ENCODE peak calls at places on chromosomes 7 and 10, in four cellular contexts. M is A549, F is HepG2, A is GM12878. Y is an unnamed sample.

GRCh38 chr10:132399117-132400035 is 2.4 kb downstream of the PWWP2B start:
- DNase-seq in M (no peak), F (no peak), A (no peak), Y (no peak)

GRCh38 chr10:133383551-133383950 is 4.5 kb downstream of the PAOX start:
- DNase-seq in M (no peak), F (no peak), A (no peak), Y (no peak)

GRCh38 chr10:987635-987905 is 664 bp upstream of the GTPBP4 start:
- DNase-seq in M (no peak), F (no peak), A (no peak), Y (no peak)

GRCh38 chr10:109974509-109975191 is 33.1 kb upstream of the ADD3 start:
- DNase-seq in M (peak; percentile 68), F (peak; percentile 93), A (no peak), Y (peak; percentile 54)

GRCh38 chr10:114498413-114499111 is 94.3 kb upstream of the AFAP1L2 start:
- DNase-seq in M (no peak), F (no peak), A (peak; percentile 59), Y (no peak)

GRCh38 chr10:111128331-111129167 is 51.7 kb downstream of the ADRA2A start:
- DNase-seq in M (peak; percentile 61), F (no peak), A (no peak), Y (no peak)

GRCh38 chr10:6669269-6669859 is 89.3 kb upstream of the PRKCQ start:
- DNase-seq in M (peak; percentile 72), F (peak; percentile 14), A (no peak), Y (peak; percentile 28)

GRCh38 chr7:82049442-82049841 is 279.6 kb upstream of the HGF start:
- DNase-seq in M (peak; percentile 98), F (no peak), A (peak; percentile 23), Y (peak; percentile 33)

GRCh38 chr10:810351-810846 is 120.9 kb upstream of the DIP2C start:
- DNase-seq in M (no peak), F (no peak), A (no peak), Y (peak; percentile 71)

GRCh38 chr7:153247926-153248325 is 488.4 kb downstream of the ACTR3B start:
- DNase-seq in M (no peak), F (no peak), A (no peak), Y (no peak)

GRCh38 chr10:132687893-132688579 is 97.9 kb downstream of the NKX6-2 start:
- DNase-seq in M (no peak), F (no peak), A (no peak), Y (no peak)

GRCh38 chr7:114051871-114052324 is 133.1 kb upstream of the PPP1R3A start:
- DNase-seq in M (no peak), F (no peak), A (peak; percentile 9), Y (no peak)

GRCh38 chr10:10520391-10521385 is 497.0 kb upstream of the CELF2 start:
- DNase-seq in M (no peak), F (no peak), A (peak; percentile 24), Y (no peak)

GRCh38 chr10:48568131-48568530 is 36.7 kb downstream of the ARHGAP22 start:
- DNase-seq in M (no peak), F (no peak), A (no peak), Y (no peak)
- TF ChIP-seq PBX3 in M (no peak), F (no peak), A (no peak), Y (no peak)

GRCh38 chr10:90779573-90779972 is 78.3 kb downstream of the HTR7 start:
- DNase-seq in M (peak; percentile 34), F (peak; percentile 13), A (no peak), Y (no peak)
- TF ChIP-seq PBX3 in M (no peak), F (no peak), A (no peak), Y (no peak)

GRCh38 chr10:31031205-31031665 is 430 bp downstream of the ZNF438 start:
- DNase-seq in M (no peak), F (no peak), A (peak; percentile 67), Y (no peak)

GRCh38 chr10:31031666-31032514 is at the start of gene ZNF438:
- DNase-seq in M (peak; percentile 95), F (peak; percentile 72), A (peak; percentile 73), Y (peak; percentile 98)

GRCh38 chr10:31032515-31033132 is 959 bp upstream of the ZNF438 start:
- DNase-seq in M (no peak), F (no peak), A (no peak), Y (no peak)

GRCh38 chr10:31034041-31034918 is 2.6 kb upstream of the ZNF438 start:
- DNase-seq in M (no peak), F (no peak), A (no peak), Y (no peak)

GRCh38 chr10:31033166-31033565 is 1.5 kb upstream of the ZNF438 start:
- DNase-seq in M (no peak), F (no peak), A (no peak), Y (no peak)
- TF ChIP-seq PBX3 in M (no peak), F (no peak), A (no peak), Y (no peak)

GRCh38 chr10:112393827-112394226 is 19.9 kb downstream of the ACSL5 start:
- DNase-seq in M (no peak), F (no peak), A (no peak), Y (no peak)

GRCh38 chr10:112394475-112394875 is 20.6 kb downstream of the ACSL5 start:
- DNase-seq in M (peak; percentile 27), F (peak; percentile 99), A (no peak), Y (no peak)

GRCh38 chr10:112390125-112390703 is 16.3 kb downstream of the ACSL5 start:
- DNase-seq in M (no peak), F (no peak), A (no peak), Y (no peak)

GRCh38 chr10:112395809-112396530 is 22.1 kb downstream of the ACSL5 start:
- DNase-seq in M (no peak), F (no peak), A (no peak), Y (no peak)

GRCh38 chr10:112393341-112393740 is 19.4 kb downstream of the ACSL5 start:
- DNase-seq in M (no peak), F (no peak), A (no peak), Y (no peak)
- TF ChIP-seq PBX3 in M (no peak), F (no peak), A (no peak), Y (no peak)

GRCh38 chr7:132742152-132742551 is 165.9 kb upstream of the PLXNA4 start:
- DNase-seq in M (peak; percentile 78), F (no peak), A (no peak), Y (no peak)
- TF ChIP-seq PBX3 in M (no peak), F (no peak), A (no peak), Y (peak; percentile 59)

DNA sequence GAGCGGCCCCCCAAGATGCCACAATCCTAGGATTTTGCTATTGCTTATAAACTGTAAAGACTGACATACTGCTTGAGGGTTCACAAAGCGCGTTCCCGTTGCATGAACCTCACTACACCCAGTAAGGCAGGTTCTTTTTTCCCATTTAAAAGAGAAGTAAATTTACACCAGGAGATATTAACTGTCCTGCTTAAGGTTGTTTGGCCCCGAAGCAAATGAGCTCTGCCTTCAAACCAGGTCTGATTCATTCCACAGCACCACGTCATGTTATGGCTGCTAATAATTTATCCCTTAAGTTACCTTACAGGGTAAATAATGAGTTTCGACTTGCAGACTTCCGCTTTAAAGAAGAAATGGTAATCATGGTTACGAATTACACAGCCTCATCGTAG is 559 bp upstream of the FKBP14 start:
- DNase-seq in M (peak; percentile 59), F (peak; percentile 38), A (peak; percentile 51), Y (peak; percentile 29)
- TF ChIP-seq PBX3 in M (no peak), F (no peak), A (no peak), Y (peak; percentile 40)

GRCh38 chr7:140506788-140507464 is 27.6 kb upstream of the MKRN1 start:
- DNase-seq in M (peak; percentile 27), F (no peak), A (no peak), Y (no peak)
- TF ChIP-seq PBX3 in M (no peak), F (no peak), A (no peak), Y (no peak)

DNA sequence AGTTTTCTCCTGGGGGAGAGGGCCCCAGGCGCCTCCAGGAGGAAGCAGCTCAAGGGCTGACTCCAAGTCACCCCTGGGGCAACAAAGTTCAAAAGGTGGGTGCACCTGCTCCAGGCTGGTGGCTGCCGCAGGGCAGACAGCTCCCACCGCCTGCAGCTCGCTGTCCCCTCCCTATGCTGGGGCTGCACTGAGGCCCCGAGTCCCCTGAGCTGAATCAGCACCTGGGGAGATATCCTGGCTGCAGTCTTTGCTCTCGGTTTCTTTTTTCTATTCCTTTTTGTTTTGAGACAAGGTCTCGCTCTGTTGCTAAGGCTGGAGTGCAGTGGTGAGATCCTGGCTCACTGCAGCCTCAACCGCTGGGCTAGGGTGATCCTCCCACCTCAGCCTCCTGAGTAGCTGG is 183.4 kb downstream of the DNAJB6 start:
- DNase-seq in M (no peak), F (no peak), A (peak; percentile 23), Y (no peak)
- TF ChIP-seq PBX3 in M (no peak), F (no peak), A (no peak), Y (no peak)

GRCh38 chr10:30436688-30437038 is 2.7 kb downstream of the MAP3K8 start:
- DNase-seq in M (no peak), F (no peak), A (no peak), Y (no peak)

GRCh38 chr10:30434273-30435067 is 486 bp downstream of the MAP3K8 start:
- DNase-seq in M (peak; percentile 90), F (peak; percentile 83), A (no peak), Y (peak; percentile 81)

GRCh38 chr10:30435068-30435422 is 1.1 kb downstream of the MAP3K8 start:
- DNase-seq in M (peak; percentile 52), F (no peak), A (no peak), Y (no peak)

GRCh38 chr10:30437039-30437781 is 3.2 kb downstream of the MAP3K8 start:
- DNase-seq in M (peak; percentile 58), F (no peak), A (no peak), Y (no peak)

GRCh38 chr10:30436200-30436599 is 2.2 kb downstream of the MAP3K8 start:
- DNase-seq in M (peak; percentile 68), F (no peak), A (no peak), Y (no peak)
- TF ChIP-seq PBX3 in M (no peak), F (no peak), A (no peak), Y (no peak)

DNA sequence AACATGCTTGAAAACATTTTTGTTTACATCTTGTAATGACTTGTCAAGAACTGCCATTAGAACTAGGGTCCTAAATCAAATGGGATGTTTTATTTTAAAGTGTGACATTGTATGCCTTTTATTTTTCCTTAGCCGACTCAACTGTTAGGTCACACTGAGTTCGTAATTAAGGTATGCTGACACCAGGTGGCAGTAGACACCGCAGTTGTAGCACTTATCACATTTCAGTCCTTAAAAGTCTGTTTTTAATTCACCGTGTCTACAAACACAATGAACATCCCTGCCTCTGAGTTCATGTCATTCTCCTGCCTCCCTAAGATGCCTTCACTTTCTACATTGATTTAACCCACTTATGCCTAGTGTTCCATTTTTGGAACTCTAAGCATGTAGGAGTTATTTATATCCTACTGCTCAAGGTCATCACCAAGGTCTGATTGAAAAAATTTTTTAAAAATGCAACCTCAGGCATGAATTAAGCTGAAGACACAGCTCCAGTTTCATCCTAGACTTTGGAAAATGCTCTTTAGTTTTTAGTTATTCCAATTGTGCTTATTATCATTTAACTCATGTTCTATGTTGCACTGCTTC is 186.1 kb downstream of the BMPER start:
- DNase-seq in M (peak; percentile 53), F (peak; percentile 38), A (no peak), Y (peak; percentile 33)
- TF ChIP-seq PBX3 in M (no peak), F (no peak), A (no peak), Y (no peak)